ENCODE peak calls at places on chromosomes 4 and X, in six cellular contexts. Z, O, P, N, Y and T are unnamed samples.

GRCh38 chrX:31099536-31100090 is 27.8 kb upstream of the FTHL17 start:
- DNase-seq in Z (no peak), Y (no peak), P (no peak), N (no peak), O (no peak), T (no peak)

GRCh38 chr4:183563874-183564273 is 59.0 kb downstream of the ING2 start:
- DNase-seq in O (no peak), N (no peak), P (no peak), Y (peak), Z (no peak), T (no peak)

GRCh38 chr4:55866973-55867574 is 13.6 kb downstream of the EXOC1 start:
- DNase-seq in N (no peak), O (no peak), P (peak), Z (peak), Y (peak), T (peak)

GRCh38 chr4:173591760-173592159 is 61.7 kb upstream of the HAND2 start:
- DNase-seq in P (no peak), N (no peak), Z (no peak), O (no peak), Y (no peak), T (no peak)

GRCh38 chrX:153770606-153771175 is 6.6 kb downstream of the PLXNB3 start:
- DNase-seq in N (peak), O (no peak), Y (no peak), P (no peak), Z (no peak), T (no peak)

GRCh38 chrX:132165651-132166050 is 37.8 kb upstream of the FRMD7 start:
- DNase-seq in Z (no peak), Y (peak), O (no peak), N (no peak), P (no peak), T (no peak)

GRCh38 chr4:25633541-25633940 is 22.1 kb upstream of the SLC34A2 start:
- DNase-seq in P (no peak), N (no peak), O (no peak), Y (no peak), Z (no peak), T (no peak)

GRCh38 chr4:56235714-56236113 is 151.6 kb downstream of the AASDH start:
- DNase-seq in O (no peak), P (no peak), Z (no peak), Y (no peak), N (no peak), T (no peak)

GRCh38 chr4:84677995-84678394 is 95.1 kb downstream of the CDS1 start:
- DNase-seq in P (no peak), N (no peak), Y (no peak), O (no peak), Z (no peak), T (no peak)

GRCh38 chr4:164204434-164204833 is 549.5 kb upstream of the SMIM31 start:
- DNase-seq in Y (peak), Z (no peak), O (no peak), N (no peak), P (no peak), T (no peak)

GRCh38 chr4:57270350-57270749 is 160.2 kb upstream of the IGFBP7 start:
- DNase-seq in N (no peak), Y (no peak), P (no peak), O (no peak), Z (no peak), T (no peak)

GRCh38 chrX:15269618-15270521 is at the start of gene ASB9:
- DNase-seq in Z (peak), O (peak), N (peak), Y (peak), P (peak), T (no peak)

GRCh38 chr4:128322986-128323385 is 35.4 kb upstream of the PGRMC2 start:
- DNase-seq in P (no peak), Y (peak), Z (no peak), O (no peak), N (no peak), T (no peak)

GRCh38 chrX:16975233-16975632 is 28.8 kb downstream of the REPS2 start:
- DNase-seq in O (no peak), N (no peak), Y (no peak), P (no peak), Z (no peak), T (no peak)

GRCh38 chr4:5568931-5569330 is 139.4 kb downstream of the EVC2 start:
- DNase-seq in N (no peak), O (no peak), Y (no peak), P (no peak), Z (peak), T (no peak)

GRCh38 chr4:88937081-88937480 is 119.9 kb downstream of the FAM13A start:
- DNase-seq in Z (no peak), Y (peak), P (no peak), O (no peak), N (no peak), T (no peak)

GRCh38 chrX:38006283-38006682 is at the start of gene SYTL5:
- DNase-seq in N (no peak), Z (peak), Y (no peak), P (no peak), O (no peak), T (no peak)

GRCh38 chr4:165738571-165738970 is 134.5 kb upstream of the TLL1 start:
- DNase-seq in Z (no peak), O (no peak), Y (no peak), N (no peak), P (no peak), T (no peak)

GRCh38 chr4:125434136-125434535 is 119.4 kb downstream of the FAT4 start:
- DNase-seq in Y (no peak), Z (no peak), O (no peak), P (no peak), N (no peak), T (no peak)

GRCh38 chr4:680565-680930 is 6.2 kb downstream of the MYL5 start:
- DNase-seq in P (no peak), N (peak), O (no peak), Y (no peak), Z (no peak), T (no peak)

GRCh38 chrX:145213504-145213903 is 33.8 kb upstream of the SPANXN1 start:
- DNase-seq in P (peak), Z (no peak), N (no peak), Y (peak), O (no peak), T (peak)

GRCh38 chrX:114152130-114152529 is 431.8 kb upstream of the HTR2C start:
- DNase-seq in N (no peak), P (no peak), O (no peak), Y (peak), Z (no peak), T (no peak)

GRCh38 chr4:121138014-121138413 is 26.1 kb downstream of the TNIP3 start:
- DNase-seq in Z (no peak), N (no peak), O (no peak), P (no peak), Y (no peak), T (no peak)

GRCh38 chr4:10535900-10536299 is 78.7 kb upstream of the ZNF518B start:
- DNase-seq in N (no peak), Y (no peak), Z (no peak), O (no peak), P (no peak), T (no peak)

GRCh38 chr4:56272946-56273728 is 114.2 kb downstream of the AASDH start:
- DNase-seq in N (no peak), P (no peak), O (no peak), Y (no peak), Z (no peak), T (no peak)

GRCh38 chr4:102758241-102758871 is 2.4 kb downstream of the MANBA start:
- DNase-seq in Y (no peak), P (no peak), N (no peak), O (no peak), Z (peak), T (peak)

GRCh38 chrX:118652717-118653116 is 74.7 kb upstream of the IL13RA1 start:
- DNase-seq in Y (no peak), N (no peak), P (no peak), O (no peak), Z (no peak), T (no peak)

GRCh38 chr4:55214172-55214571 is 88.8 kb upstream of the KDR start:
- DNase-seq in O (no peak), N (no peak), P (peak), Y (no peak), Z (peak), T (no peak)